ENCODE peak calls at places on chromosome 14, in four cellular contexts. I is K562, N is SK-N-SH, R is H1. M is an unnamed sample.

GRCh38 chr14:71116206-71117122 is 209.2 kb downstream of the PCNX1 start:
- DNase-seq in N (no peak), R (no peak), I (no peak), M (no peak)

GRCh38 chr14:88228519-88229236 is 94.4 kb downstream of the KCNK10 start:
- DNase-seq in N (no peak), I (no peak), R (no peak), M (no peak)

GRCh38 chr14:68124885-68125731 is 305.5 kb downstream of the RAD51B start:
- DNase-seq in I (no peak), R (no peak), N (no peak), M (no peak)

GRCh38 chr14:100679170-100679569 is 47.5 kb upstream of the DLK1 start:
- DNase-seq in N (no peak), R (no peak), I (no peak), M (no peak)

GRCh38 chr14:49957089-49957852 is 64.4 kb downstream of the ARF6 start:
- DNase-seq in R (no peak), I (no peak), N (no peak), M (no peak)

GRCh38 chr14:50531595-50532501 is 521 bp downstream of the MAP4K5 start:
- DNase-seq in I (no peak), R (peak; percentile 77), N (peak; percentile 82), M (peak; percentile 64)

GRCh38 chr14:54267172-54267571 is 129.6 kb upstream of the CDKN3 start:
- DNase-seq in R (no peak), I (no peak), N (no peak), M (no peak)

GRCh38 chr14:88323086-88323519 is at the start of gene KCNK10:
- DNase-seq in N (no peak), I (no peak), R (peak; percentile 54), M (peak; percentile 47)

GRCh38 chr14:105255021-105255507 is 6.7 kb downstream of the BTBD6 start:
- DNase-seq in I (no peak), R (no peak), N (no peak), M (no peak)

GRCh38 chr14:26709019-26709418 is 111.2 kb upstream of the NOVA1 start:
- DNase-seq in I (no peak), R (no peak), N (no peak), M (no peak)

GRCh38 chr14:80638620-80639215 is 302.8 kb downstream of the CEP128 start:
- DNase-seq in R (no peak), I (no peak), N (no peak), M (no peak)

GRCh38 chr14:50594577-50595316 is 34.8 kb downstream of the ATL1 start:
- DNase-seq in I (no peak), R (no peak), N (no peak), M (no peak)

GRCh38 chr14:57983235-57983634 is 117.3 kb upstream of the SLC35F4 start:
- DNase-seq in R (no peak), N (no peak), I (no peak), M (no peak)

GRCh38 chr14:101231828-101232227 is 328.3 kb upstream of the RTL1 start:
- DNase-seq in R (peak; percentile 26), N (no peak), I (no peak), M (no peak)

GRCh38 chr14:55752580-55753365 is 172.8 kb downstream of the KTN1 start:
- DNase-seq in N (no peak), I (no peak), R (no peak), M (peak; percentile 25)

GRCh38 chr14:87840906-87841305 is 152.1 kb downstream of the GALC start:
- DNase-seq in I (no peak), R (no peak), N (no peak), M (no peak)

GRCh38 chr14:54610051-54610977 is 43.4 kb downstream of the SAMD4A start:
- DNase-seq in R (no peak), N (no peak), I (no peak), M (no peak)

GRCh38 chr14:100065942-100066574 is 836 bp downstream of the EVL start:
- DNase-seq in R (no peak), N (no peak), I (no peak), M (no peak)

GRCh38 chr14:101313268-101313667 is 248.0 kb upstream of the DIO3 start:
- DNase-seq in R (peak; percentile 58), I (no peak), N (no peak), M (peak; percentile 53)

GRCh38 chr14:31024042-31024480 is 1.4 kb upstream of the AP4S1 start:
- DNase-seq in N (no peak), I (no peak), R (no peak), M (no peak)

GRCh38 chr14:97022741-97023140 is 225.6 kb downstream of the VRK1 start:
- DNase-seq in N (no peak), R (no peak), I (no peak), M (no peak)

GRCh38 chr14:71361335-71361734 is 454.1 kb downstream of the PCNX1 start:
- DNase-seq in N (no peak), I (peak; percentile 38), R (no peak), M (no peak)

GRCh38 chr14:74401504-74402241 is 24.3 kb downstream of the SYNDIG1L start:
- DNase-seq in N (peak; percentile 63), R (peak; percentile 76), I (peak; percentile 14), M (peak; percentile 70)

GRCh38 chr14:60002819-60003492 is 83.0 kb downstream of the LRRC9 start:
- DNase-seq in I (no peak), R (no peak), N (no peak), M (no peak)

GRCh38 chr14:85527458-85527857 is 2.5 kb upstream of the FLRT2 start:
- DNase-seq in N (no peak), I (no peak), R (no peak), M (no peak)

GRCh38 chr14:68757618-68758081 is 35.2 kb downstream of the ZFP36L1 start:
- DNase-seq in R (no peak), I (peak; percentile 37), N (no peak), M (no peak)

GRCh38 chr14:95770777-95771176 is 56.9 kb upstream of the TCL1A start:
- DNase-seq in R (no peak), N (no peak), I (no peak), M (no peak)

GRCh38 chr14:99800781-99801180 is 7.6 kb downstream of the EML1 start:
- DNase-seq in I (no peak), N (no peak), R (no peak), M (no peak)

GRCh38 chr14:99318959-99319295 is 46.9 kb upstream of the BCL11B start:
- DNase-seq in R (peak; percentile 48), N (no peak), I (no peak), M (no peak)

GRCh38 chr14:73173092-73173735 is 36.9 kb downstream of the PSEN1 start:
- DNase-seq in N (peak; percentile 35), I (peak; percentile 8), R (no peak), M (no peak)

GRCh38 chr14:96242126-96242525 is 13.9 kb upstream of the BDKRB1 start:
- DNase-seq in I (no peak), N (no peak), R (no peak), M (no peak)

GRCh38 chr14:59126714-59127436 is 61.6 kb upstream of the DAAM1 start:
- DNase-seq in N (peak; percentile 64), R (no peak), I (peak; percentile 56), M (no peak)

GRCh38 chr14:50762001-50762930 is 68.7 kb downstream of the NIN start:
- DNase-seq in I (no peak), N (no peak), R (no peak), M (no peak)

GRCh38 chr14:103630364-103631108 is 1.5 kb downstream of the KLC1 start:
- DNase-seq in N (no peak), I (no peak), R (no peak), M (no peak)

GRCh38 chr14:105386581-105387529 is 11.5 kb upstream of the TEX22 start:
- DNase-seq in N (no peak), I (no peak), R (no peak), M (no peak)

GRCh38 chr14:99838555-99839193 is 45.5 kb downstream of the EML1 start:
- DNase-seq in N (no peak), R (peak; percentile 67), I (no peak), M (peak; percentile 58)

GRCh38 chr14:92970233-92970625 is 47.3 kb downstream of the CHGA start:
- DNase-seq in R (no peak), N (no peak), I (no peak), M (no peak)

GRCh38 chr14:91231446-91231845 is 13.1 kb downstream of the GPR68 start:
- DNase-seq in N (no peak), R (no peak), I (no peak), M (no peak)

GRCh38 chr14:91229005-91229382 is 15.5 kb downstream of the GPR68 start:
- DNase-seq in R (no peak), N (no peak), I (no peak), M (no peak)

GRCh38 chr14:91230363-91231035 is 14.0 kb downstream of the GPR68 start:
- DNase-seq in N (no peak), I (no peak), R (no peak), M (no peak)

GRCh38 chr14:91228112-91229004 is 16.1 kb downstream of the GPR68 start:
- DNase-seq in R (peak; percentile 70), I (peak; percentile 45), N (no peak), M (peak; percentile 71)

GRCh38 chr14:91229743-91230200 is 14.7 kb downstream of the GPR68 start:
- DNase-seq in N (no peak), I (no peak), R (no peak), M (no peak)
- TF ChIP-seq TEAD4 in N (no peak), I (no peak), R (no peak), M (no peak)

DNA sequence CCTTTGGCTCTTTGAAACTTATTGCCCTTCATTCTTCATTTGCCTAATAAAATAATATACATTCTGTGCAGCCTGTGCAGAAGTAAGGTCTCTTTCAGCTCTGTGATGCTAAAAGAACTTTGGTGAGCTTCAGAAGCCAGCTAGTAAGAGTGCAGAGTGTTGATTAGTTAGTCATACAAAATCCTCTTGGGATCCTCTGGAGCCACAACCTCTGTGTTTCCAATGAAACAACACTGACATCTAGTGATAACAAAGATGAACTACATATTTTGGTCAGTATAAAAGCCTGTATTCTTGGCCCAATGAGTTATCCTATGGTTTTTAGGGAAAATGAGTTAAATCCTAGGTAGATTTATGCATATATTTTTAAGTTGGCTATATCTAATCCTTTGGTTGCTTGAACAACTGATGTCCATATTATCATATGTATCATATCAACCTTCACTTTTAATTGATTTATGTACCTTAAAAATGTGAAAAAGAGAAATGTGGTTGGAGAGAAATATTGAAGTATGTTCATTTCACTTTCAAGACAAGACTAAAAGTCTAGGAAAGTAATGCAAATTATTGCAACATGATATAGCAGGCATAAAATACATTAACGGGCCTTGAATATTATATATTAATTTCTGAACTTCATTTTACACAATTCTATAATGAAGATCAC is 158.4 kb downstream of the KLHL28 start:
- DNase-seq in N (peak; percentile 32), R (no peak), I (peak; percentile 5), M (no peak)
- TF ChIP-seq USF2 in N (no peak), R (no peak), I (no peak), M (no peak)

GRCh38 chr14:36556811-36557433 is 25.5 kb downstream of the NKX2-8 start:
- DNase-seq in N (peak; percentile 39), R (peak; percentile 65), I (peak; percentile 23), M (peak; percentile 46)
- TF ChIP-seq CTCF in N (peak; percentile 91), R (peak; percentile 63), I (peak; percentile 77), M (peak; percentile 65)

DNA sequence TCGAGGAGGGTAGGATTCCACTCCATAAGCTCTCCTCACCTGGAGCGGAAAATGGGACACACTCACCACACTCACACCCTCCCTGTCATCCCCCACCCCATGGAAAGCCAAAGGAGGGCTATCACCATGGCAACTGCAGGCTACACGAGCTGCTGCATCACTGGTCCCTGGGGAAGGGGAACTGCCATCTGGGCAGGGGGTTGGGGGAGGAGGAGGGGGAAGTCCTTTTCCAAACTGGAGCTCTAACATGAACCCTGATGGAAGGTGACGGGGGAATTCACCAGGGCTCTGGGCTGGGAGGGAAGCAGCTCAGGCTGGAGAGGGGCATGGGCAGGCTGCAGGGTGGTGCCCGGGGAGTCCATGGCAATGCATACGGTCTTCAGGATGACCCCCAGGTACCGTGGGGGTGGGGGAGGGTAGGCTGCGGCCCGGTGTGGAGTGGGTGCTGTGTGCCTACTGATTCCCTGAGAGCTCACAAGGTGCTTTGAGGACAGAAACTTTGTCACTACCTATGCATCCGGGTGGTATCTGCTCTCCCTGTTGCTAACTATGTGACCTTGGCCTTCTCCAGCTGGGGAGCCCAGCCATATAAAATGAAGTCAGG is 94.5 kb downstream of the LRRC74A start:
- DNase-seq in I (no peak), R (no peak), N (peak; percentile 69), M (peak; percentile 49)
- TF ChIP-seq TEAD4 in I (no peak), R (no peak), N (no peak), M (no peak)

M was measured in WTC11.